ENCODE peak calls at places on chromosome 5, in ten cellular contexts. A, P, I, N, D, M, B, E, V and H are unnamed samples.

GRCh38 chr5:116564322-116564721 is 10.3 kb downstream of the SEMA6A start:
- ATAC-seq in A (no peak), P (no peak), I (no peak), N (no peak), D (no peak), M (no peak), B (peak), E (no peak), V (no peak), H (no peak)

GRCh38 chr5:78655731-78656130 is 7.2 kb upstream of the LHFPL2 start:
- ATAC-seq in A (no peak), P (no peak), I (no peak), N (no peak), D (no peak), M (no peak), B (no peak), E (no peak), V (no peak), H (no peak)

GRCh38 chr5:76490970-76491369 is 87.9 kb downstream of the IQGAP2 start:
- ATAC-seq in A (no peak), P (no peak), I (no peak), N (no peak), D (no peak), M (no peak), B (no peak), E (no peak), V (no peak), H (no peak)

GRCh38 chr5:39716532-39716971 is 291.8 kb upstream of the DAB2 start:
- ATAC-seq in A (peak), P (no peak), I (peak), N (peak), D (peak), M (peak), B (peak), E (no peak), V (peak), H (peak)

GRCh38 chr5:154573011-154573410 is 95.0 kb upstream of the HAND1 start:
- ATAC-seq in A (no peak), P (no peak), I (no peak), N (no peak), D (no peak), M (no peak), B (no peak), E (no peak), V (no peak), H (no peak)

GRCh38 chr5:181044662-181045305 is 4.7 kb downstream of the BTNL9 start:
- ATAC-seq in A (no peak), P (no peak), I (no peak), N (peak), D (no peak), M (no peak), B (peak), E (no peak), V (peak), H (peak)

GRCh38 chr5:178290376-178290775 is 57.8 kb upstream of the PHYKPL start:
- ATAC-seq in A (no peak), P (no peak), I (no peak), N (no peak), D (no peak), M (no peak), B (no peak), E (no peak), V (no peak), H (no peak)

GRCh38 chr5:142134333-142135010 is 25.9 kb downstream of the NDFIP1 start:
- ATAC-seq in A (no peak), P (no peak), I (no peak), N (no peak), D (no peak), M (no peak), B (no peak), E (no peak), V (no peak), H (no peak)

GRCh38 chr5:168111433-168111832 is 180.0 kb upstream of the WWC1 start:
- ATAC-seq in A (no peak), P (no peak), I (no peak), N (no peak), D (no peak), M (no peak), B (peak), E (no peak), V (no peak), H (no peak)

GRCh38 chr5:75716715-75717081 is 539 bp downstream of the POC5 start:
- ATAC-seq in A (no peak), P (no peak), I (peak), N (no peak), D (no peak), M (peak), B (no peak), E (no peak), V (no peak), H (peak)

GRCh38 chr5:53677632-53678031 is 117.2 kb downstream of the NDUFS4 start:
- ATAC-seq in A (no peak), P (no peak), I (no peak), N (no peak), D (no peak), M (no peak), B (no peak), E (no peak), V (no peak), H (no peak)